ENCODE peak calls at places on chromosomes 1 and 21, in seven cellular contexts. One of them, this sample, is unnamed.

GRCh38 chr1:20475002-20475401 is 11.0 kb downstream of the CAMK2N1 start:
- DNase-seq in stimulated activated CD4-positive, alpha-beta T cell treated with anti-CD3 and anti-CD28 coated beads, Interleukin-4, amount 100 ng/mL, for 48 hours: no peak
- DNase-seq in adipocyte: no peak
- DNase-seq in stromal cell of bone marrow: no peak
- DNase-seq in amygdala: no peak
- DNase-seq in AG08396: no peak
- DNase-seq in M059J: no peak
- DNase-seq in this sample: no peak

GRCh38 chr1:94898486-94899385 is 28.2 kb downstream of the CNN3 start:
- DNase-seq in stimulated activated CD4-positive, alpha-beta T cell treated with anti-CD3 and anti-CD28 coated beads, Interleukin-4, amount 100 ng/mL, for 48 hours: no peak
- DNase-seq in adipocyte: no peak
- DNase-seq in stromal cell of bone marrow: no peak
- DNase-seq in amygdala: no peak
- DNase-seq in AG08396: no peak
- DNase-seq in M059J: peak; percentile 24
- DNase-seq in this sample: no peak

GRCh38 chr1:198934901-198935301 is 296.1 kb downstream of the PTPRC start:
- DNase-seq in stimulated activated CD4-positive, alpha-beta T cell treated with anti-CD3 and anti-CD28 coated beads, Interleukin-4, amount 100 ng/mL, for 48 hours: no peak
- DNase-seq in adipocyte: peak; percentile 64
- DNase-seq in stromal cell of bone marrow: no peak
- DNase-seq in amygdala: no peak
- DNase-seq in AG08396: no peak
- DNase-seq in M059J: peak; percentile 56
- DNase-seq in this sample: peak; percentile 23

GRCh38 chr21:36321325-36322082 is 1.5 kb downstream of the MORC3 start:
- DNase-seq in stimulated activated CD4-positive, alpha-beta T cell treated with anti-CD3 and anti-CD28 coated beads, Interleukin-4, amount 100 ng/mL, for 48 hours: no peak
- DNase-seq in adipocyte: peak; percentile 55
- DNase-seq in stromal cell of bone marrow: no peak
- DNase-seq in amygdala: no peak
- DNase-seq in AG08396: peak; percentile 13
- DNase-seq in M059J: peak; percentile 67
- DNase-seq in this sample: peak; percentile 82

GRCh38 chr1:171488190-171488929 is 3.0 kb downstream of the PRRC2C start:
- DNase-seq in stimulated activated CD4-positive, alpha-beta T cell treated with anti-CD3 and anti-CD28 coated beads, Interleukin-4, amount 100 ng/mL, for 48 hours: no peak
- DNase-seq in adipocyte: no peak
- DNase-seq in stromal cell of bone marrow: no peak
- DNase-seq in amygdala: no peak
- DNase-seq in AG08396: no peak
- DNase-seq in M059J: no peak
- DNase-seq in this sample: no peak

GRCh38 chr1:24384251-24385090 is 29.1 kb downstream of the STPG1 start:
- DNase-seq in stimulated activated CD4-positive, alpha-beta T cell treated with anti-CD3 and anti-CD28 coated beads, Interleukin-4, amount 100 ng/mL, for 48 hours: no peak
- DNase-seq in adipocyte: peak; percentile 76
- DNase-seq in stromal cell of bone marrow: peak; percentile 65
- DNase-seq in amygdala: no peak
- DNase-seq in AG08396: peak; percentile 66
- DNase-seq in M059J: peak; percentile 67
- DNase-seq in this sample: no peak

GRCh38 chr1:1337793-1338147 is 6.7 kb downstream of the TAS1R3 start:
- DNase-seq in stimulated activated CD4-positive, alpha-beta T cell treated with anti-CD3 and anti-CD28 coated beads, Interleukin-4, amount 100 ng/mL, for 48 hours: peak; percentile 24
- DNase-seq in adipocyte: no peak
- DNase-seq in stromal cell of bone marrow: no peak
- DNase-seq in amygdala: no peak
- DNase-seq in AG08396: no peak
- DNase-seq in M059J: no peak
- DNase-seq in this sample: no peak

GRCh38 chr1:197519741-197520334 is 251.8 kb downstream of the CRB1 start:
- DNase-seq in stimulated activated CD4-positive, alpha-beta T cell treated with anti-CD3 and anti-CD28 coated beads, Interleukin-4, amount 100 ng/mL, for 48 hours: no peak
- DNase-seq in adipocyte: peak; percentile 53
- DNase-seq in stromal cell of bone marrow: peak; percentile 3
- DNase-seq in amygdala: no peak
- DNase-seq in AG08396: peak; percentile 4
- DNase-seq in M059J: peak; percentile 12
- DNase-seq in this sample: no peak